ENCODE peak calls at places on chromosome 13, in five cellular contexts. One of them, this sample, is unnamed.

GRCh38 chr13:98105929-98106336 is 37.0 kb upstream of the FARP1 start:
- DNase-seq in NCI-H226: no peak
- DNase-seq in ACHN: no peak
- DNase-seq in NCI-H345: no peak
- DNase-seq in left kidney: peak; percentile 29
- DNase-seq in this sample: no peak

GRCh38 chr13:22915442-22916082 is 265.2 kb upstream of the SGCG start:
- DNase-seq in NCI-H226: no peak
- DNase-seq in left kidney: peak; percentile 91
- DNase-seq in NCI-H345: peak; percentile 62
- DNase-seq in ACHN: peak; percentile 39
- DNase-seq in this sample: peak; percentile 71

GRCh38 chr13:33452873-33453558 is 167.5 kb upstream of the STARD13 start:
- DNase-seq in ACHN: no peak
- DNase-seq in NCI-H226: no peak
- DNase-seq in NCI-H345: no peak
- DNase-seq in left kidney: no peak
- DNase-seq in this sample: no peak

GRCh38 chr13:99053636-99054233 is 75.9 kb upstream of the DOCK9 start:
- DNase-seq in left kidney: peak; percentile 83
- DNase-seq in ACHN: no peak
- DNase-seq in NCI-H345: no peak
- DNase-seq in NCI-H226: no peak
- DNase-seq in this sample: no peak

GRCh38 chr13:98775844-98776598 is 23.5 kb upstream of the SLC15A1 start:
- DNase-seq in NCI-H226: peak; percentile 90
- DNase-seq in ACHN: peak; percentile 78
- DNase-seq in left kidney: no peak
- DNase-seq in NCI-H345: no peak
- DNase-seq in this sample: no peak

GRCh38 chr13:37129867-37130266 is 24.4 kb upstream of the CSNK1A1L start:
- DNase-seq in ACHN: no peak
- DNase-seq in left kidney: no peak
- DNase-seq in NCI-H226: no peak
- DNase-seq in NCI-H345: no peak
- DNase-seq in this sample: no peak

GRCh38 chr13:50747939-50748338 is 95.6 kb downstream of the DLEU7 start:
- DNase-seq in left kidney: no peak
- DNase-seq in ACHN: no peak
- DNase-seq in NCI-H226: no peak
- DNase-seq in NCI-H345: no peak
- DNase-seq in this sample: no peak

GRCh38 chr13:32446220-32446619 is 18.3 kb upstream of the N4BP2L1 start:
- DNase-seq in left kidney: no peak
- DNase-seq in ACHN: no peak
- DNase-seq in NCI-H345: no peak
- DNase-seq in NCI-H226: no peak
- DNase-seq in this sample: no peak

GRCh38 chr13:44915962-44916361 is 73.3 kb downstream of the NUFIP1 start:
- DNase-seq in NCI-H345: no peak
- DNase-seq in left kidney: peak; percentile 52
- DNase-seq in NCI-H226: no peak
- DNase-seq in ACHN: no peak
- DNase-seq in this sample: no peak

GRCh38 chr13:100611678-100612492 is 23.3 kb upstream of the GGACT start:
- DNase-seq in ACHN: no peak
- DNase-seq in NCI-H226: no peak
- DNase-seq in NCI-H345: no peak
- DNase-seq in left kidney: no peak
- DNase-seq in this sample: no peak

GRCh38 chr13:84917252-84917878 is 881.9 kb downstream of the SLITRK6 start:
- DNase-seq in NCI-H345: peak; percentile 27
- DNase-seq in left kidney: peak; percentile 30
- DNase-seq in ACHN: peak; percentile 40
- DNase-seq in NCI-H226: no peak
- DNase-seq in this sample: peak; percentile 24